ENCODE peak calls at places on chromosomes 5 and 9, in ten cellular contexts. K, D, G, W, V, J, O, S, R and M are unnamed samples.

GRCh38 chr9:108322326-108323098 is 533.3 kb downstream of the ACTL7B start:
- DNase-seq in G (no peak), R (no peak), J (peak; percentile 77), D (no peak), V (no peak), W (no peak), K (no peak), S (no peak), O (no peak), M (no peak)

GRCh38 chr9:77546391-77546790 is 101.7 kb downstream of the GNA14 start:
- DNase-seq in J (no peak), V (no peak), S (no peak), W (no peak), O (no peak), D (no peak), R (no peak), K (no peak), G (no peak), M (no peak)

GRCh38 chr5:169801324-169801777 is 164.3 kb downstream of the DOCK2 start:
- DNase-seq in W (peak; percentile 43), O (peak; percentile 91), D (no peak), K (no peak), J (peak; percentile 94), G (no peak), R (no peak), S (no peak), V (peak; percentile 22), M (no peak)

GRCh38 chr9:122192914-122193525 is 33.3 kb downstream of the MORN5 start:
- DNase-seq in K (no peak), W (no peak), R (no peak), S (no peak), V (no peak), J (no peak), O (no peak), D (no peak), G (no peak), M (no peak)

GRCh38 chr5:34749431-34749872 is 89.5 kb upstream of the TTC23L start:
- DNase-seq in O (no peak), J (peak; percentile 7), V (no peak), S (no peak), K (no peak), G (no peak), R (no peak), W (no peak), D (no peak), M (no peak)

GRCh38 chr9:1460143-1460769 is 410.1 kb downstream of the DMRT2 start:
- DNase-seq in J (peak; percentile 61), D (no peak), K (no peak), O (peak; percentile 51), W (peak; percentile 57), S (peak; percentile 16), V (no peak), G (no peak), R (no peak), M (no peak)

GRCh38 chr5:122501087-122501435 is 189.0 kb downstream of the SNCAIP start:
- DNase-seq in J (no peak), V (peak; percentile 38), S (no peak), D (no peak), W (no peak), O (no peak), G (no peak), K (no peak), R (no peak), M (no peak)

GRCh38 chr5:84411832-84412605 is 27.3 kb upstream of the EDIL3 start:
- DNase-seq in O (no peak), D (no peak), W (no peak), V (no peak), R (no peak), J (peak; percentile 97), S (no peak), G (no peak), K (no peak), M (no peak)

GRCh38 chr5:158198636-158199035 is 339.7 kb upstream of the CLINT1 start:
- DNase-seq in K (no peak), D (no peak), V (no peak), R (no peak), W (peak; percentile 70), O (no peak), J (no peak), S (no peak), G (no peak), M (no peak)

GRCh38 chr5:137182576-137182975 is 316.6 kb downstream of the SPOCK1 start:
- DNase-seq in O (no peak), V (no peak), R (no peak), J (no peak), D (no peak), G (no peak), S (no peak), W (no peak), K (no peak), M (no peak)

GRCh38 chr5:157456301-157456700 is 3.7 kb upstream of the NIPAL4 start:
- DNase-seq in S (no peak), G (no peak), K (no peak), D (no peak), W (no peak), R (no peak), V (no peak), O (no peak), J (no peak), M (no peak)

GRCh38 chr5:115379622-115380344 is 83.3 kb upstream of the CCDC112 start:
- DNase-seq in G (no peak), S (no peak), W (peak; percentile 62), K (no peak), J (peak; percentile 86), V (no peak), D (no peak), O (no peak), R (peak; percentile 81), M (no peak)

GRCh38 chr9:97557606-97558095 is 56.2 kb downstream of the TMOD1 start:
- DNase-seq in O (no peak), R (no peak), W (no peak), D (no peak), K (peak; percentile 85), G (no peak), J (no peak), V (peak; percentile 25), S (no peak), M (no peak)

GRCh38 chr9:136756836-136757235 is 1.2 kb downstream of the LCN8 start:
- DNase-seq in K (peak; percentile 16), G (no peak), D (no peak), O (no peak), W (no peak), R (no peak), J (no peak), V (no peak), S (no peak), M (no peak)

GRCh38 chr9:131228988-131229387 is 47.3 kb downstream of the FAM78A start:
- DNase-seq in D (no peak), J (no peak), O (no peak), V (peak; percentile 20), W (no peak), S (no peak), R (no peak), K (no peak), G (no peak), M (no peak)

DNA sequence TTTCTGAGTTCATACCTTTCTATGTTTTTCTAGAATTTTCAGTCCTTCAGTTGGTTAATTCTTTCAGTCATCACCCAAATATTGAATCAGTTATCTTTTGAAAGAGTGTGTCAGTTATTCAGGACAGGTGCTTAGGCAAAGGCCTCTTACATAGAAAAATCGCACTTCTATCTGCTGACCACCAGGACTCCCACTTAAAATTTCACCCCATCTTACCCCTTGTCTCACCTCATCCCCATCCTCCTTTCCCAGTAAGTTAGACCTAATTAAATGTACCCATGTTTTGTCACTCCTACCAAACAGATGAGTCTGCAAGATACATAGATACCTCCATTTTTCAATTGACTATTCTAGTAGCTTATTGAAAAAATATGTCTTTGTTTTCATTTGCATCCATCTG is 159.9 kb upstream of the PIK3R1 start:
- DNase-seq in R (no peak), O (no peak), G (no peak), K (no peak), D (no peak), W (no peak), S (no peak), J (no peak), V (no peak), M (no peak)
- TF ChIP-seq CTCF in R (peak; percentile 16), O (no peak), G (no peak), K (no peak), D (no peak), W (no peak), S (no peak), J (peak; percentile 4), V (no peak), M (peak; percentile 45)

GRCh38 chr5:150710165-150710564 is 9.3 kb upstream of the RBM22 start:
- DNase-seq in S (peak; percentile 4), K (no peak), G (no peak), J (peak; percentile 11), V (no peak), W (no peak), R (no peak), D (peak; percentile 13), O (peak; percentile 26), M (no peak)
- TF ChIP-seq CTCF in S (peak; percentile 35), K (peak; percentile 36), G (peak; percentile 27), J (peak; percentile 27), V (peak; percentile 15), W (no peak), R (peak; percentile 27), D (peak; percentile 45), O (peak; percentile 13), M (no peak)

DNA sequence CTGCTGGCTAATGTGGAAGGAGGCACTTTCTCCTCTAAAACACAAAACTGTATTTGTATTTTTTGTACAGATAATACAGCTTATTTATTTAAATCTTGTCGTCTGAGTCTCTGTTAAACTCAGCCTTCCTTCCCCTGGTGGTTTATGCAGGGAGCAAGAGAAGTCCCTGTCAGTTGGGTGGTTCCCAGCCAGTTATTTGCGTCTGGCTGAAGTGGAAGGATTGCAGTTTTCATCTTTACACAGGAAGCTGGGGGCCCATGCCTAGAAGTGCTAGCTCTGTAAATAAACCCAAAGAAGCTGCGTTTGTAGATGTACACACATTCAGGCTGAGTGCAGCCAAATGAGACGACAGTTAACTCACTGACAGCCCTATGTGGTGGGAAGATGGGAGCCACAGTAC is 122.2 kb downstream of the SAXO1 start:
- DNase-seq in V (peak; percentile 45), R (no peak), G (no peak), K (no peak), S (peak; percentile 44), O (no peak), J (no peak), D (no peak), W (no peak), M (no peak)
- TF ChIP-seq CTCF in V (no peak), R (no peak), G (no peak), K (no peak), S (no peak), O (no peak), J (no peak), D (no peak), W (no peak), M (no peak)

DNA sequence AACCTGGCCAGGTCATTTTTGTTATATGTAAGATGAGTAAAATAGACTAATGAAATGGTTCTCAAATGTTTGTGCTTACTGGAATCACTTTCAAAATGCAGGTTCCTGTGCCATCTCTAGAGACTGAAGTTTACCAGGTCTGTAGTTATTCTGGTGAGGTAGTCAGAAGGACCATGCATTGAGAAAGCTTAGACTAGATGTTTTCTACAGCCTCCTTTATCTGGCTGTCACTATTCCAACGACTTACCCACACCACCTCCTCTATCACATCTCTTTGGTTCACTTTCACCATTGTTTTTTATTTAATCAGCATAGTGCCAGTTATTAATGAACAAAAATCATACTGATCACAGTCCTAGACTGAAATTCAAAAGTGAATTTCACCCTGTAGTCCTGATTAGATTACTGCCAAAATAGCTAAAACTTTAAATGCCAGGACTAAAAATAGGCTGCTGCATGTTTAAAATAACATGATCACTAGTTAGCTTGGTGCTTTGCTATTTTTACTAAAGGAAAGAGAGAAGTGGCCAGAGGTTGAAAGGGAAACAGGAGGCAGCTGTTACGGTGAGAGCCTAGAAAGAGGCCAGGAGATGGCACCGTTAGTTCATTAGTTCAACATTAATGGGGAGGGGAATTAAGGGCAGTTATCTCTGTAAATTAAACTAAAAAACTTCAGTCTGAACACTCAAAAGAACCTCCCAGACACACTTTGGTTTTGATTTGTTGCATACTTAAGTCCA is 13.9 kb upstream of the FNIP1 start:
- DNase-seq in R (peak; percentile 29), J (peak; percentile 28), W (peak; percentile 53), K (peak; percentile 29), G (no peak), D (no peak), O (peak; percentile 63), S (peak; percentile 61), V (peak; percentile 26), M (no peak)
- TF ChIP-seq CTCF in R (peak; percentile 27), J (peak; percentile 36), W (peak; percentile 31), K (peak; percentile 38), G (peak; percentile 26), D (peak; percentile 30), O (peak; percentile 40), S (peak; percentile 21), V (peak; percentile 28), M (no peak)